ENCODE peak calls at places on chromosomes 16 and 17, in eight cellular contexts. G is tibial artery, U is prostate gland, L is breast epithelium, P is stomach, N is Peyer's patch, D is right lobe of liver, C is mucosa of descending colon. M is an unnamed sample.
A peak's percentile ranks its signal among the peaks of the same experiment; 100 is the strongest.

GRCh38 chr16:78437352-78437968 is 338.0 kb downstream of the WWOX start:
- DNase-seq in G (no peak), U (no peak), L (no peak), P (peak; percentile 33), N (no peak), D (peak; percentile 38), C (no peak), M (no peak)

GRCh38 chr16:84535408-84535807 is 30.9 kb upstream of the MEAK7 start:
- DNase-seq in G (no peak), U (no peak), L (no peak), P (no peak), N (no peak), D (no peak), C (no peak), M (no peak)

GRCh38 chr16:23020084-23020483 is 129.2 kb downstream of the USP31 start:
- DNase-seq in G (no peak), U (no peak), L (no peak), P (no peak), N (no peak), D (no peak), C (no peak), M (no peak)

GRCh38 chr16:87127061-87127765 is 190.0 kb downstream of the C16orf95 start:
- DNase-seq in G (peak; percentile 75), U (no peak), L (no peak), P (no peak), N (no peak), D (no peak), C (no peak), M (peak; percentile 62)

GRCh38 chr17:79789943-79790804 is 6.7 kb downstream of the CBX8 start:
- DNase-seq in G (no peak), U (no peak), L (no peak), P (no peak), N (peak; percentile 66), D (peak; percentile 60), C (peak; percentile 68), M (peak; percentile 91)

GRCh38 chr16:546909-547770 is 13.1 kb upstream of the PRR35 start:
- DNase-seq in G (no peak), U (peak; percentile 77), L (peak; percentile 78), P (peak; percentile 78), N (peak; percentile 89), D (peak; percentile 62), C (peak; percentile 90), M (peak; percentile 63)

GRCh38 chr16:20763461-20764232 is at the start of gene ACSM3:
- DNase-seq in G (peak; percentile 71), U (peak; percentile 87), L (peak; percentile 68), P (peak; percentile 78), N (peak; percentile 50), D (no peak), C (peak; percentile 39), M (peak; percentile 88)

GRCh38 chr16:75377971-75378386 is 55.3 kb downstream of the CFDP1 start:
- DNase-seq in G (no peak), U (peak; percentile 21), L (peak; percentile 28), P (no peak), N (no peak), D (no peak), C (no peak), M (no peak)

GRCh38 chr17:17044846-17045561 is 2.7 kb downstream of the MPRIP start:
- DNase-seq in G (peak; percentile 72), U (no peak), L (no peak), P (peak; percentile 26), N (peak; percentile 51), D (no peak), C (no peak), M (no peak)

GRCh38 chr16:78794581-78795300 is 695.3 kb downstream of the WWOX start:
- DNase-seq in G (no peak), U (no peak), L (no peak), P (no peak), N (no peak), D (no peak), C (no peak), M (no peak)

GRCh38 chr17:61551255-61551742 is 39.7 kb downstream of the NACA2 start:
- DNase-seq in G (no peak), U (no peak), L (no peak), P (no peak), N (no peak), D (no peak), C (no peak), M (no peak)

GRCh38 chr16:17026600-17027242 is 444.0 kb downstream of the XYLT1 start:
- DNase-seq in G (no peak), U (no peak), L (no peak), P (no peak), N (no peak), D (no peak), C (no peak), M (no peak)

GRCh38 chr16:25033852-25034251 is 18.7 kb upstream of the ARHGAP17 start:
- DNase-seq in G (no peak), U (no peak), L (no peak), P (no peak), N (no peak), D (no peak), C (no peak), M (peak; percentile 84)

GRCh38 chr17:64385187-64386083 is 5.2 kb downstream of the PECAM1 start:
- DNase-seq in G (peak; percentile 82), U (no peak), L (peak; percentile 34), P (no peak), N (no peak), D (peak; percentile 51), C (no peak), M (peak; percentile 85)

GRCh38 chr16:78762222-78762621 is 662.8 kb downstream of the WWOX start:
- DNase-seq in G (no peak), U (no peak), L (no peak), P (no peak), N (no peak), D (no peak), C (no peak), M (no peak)

GRCh38 chr17:79186406-79186805 is 111.8 kb downstream of the ENGASE start:
- DNase-seq in G (no peak), U (no peak), L (no peak), P (no peak), N (no peak), D (no peak), C (no peak), M (no peak)

GRCh38 chr17:9074106-9074505 is 52.8 kb downstream of the NTN1 start:
- DNase-seq in G (peak; percentile 70), U (no peak), L (no peak), P (no peak), N (no peak), D (no peak), C (no peak), M (no peak)

GRCh38 chr17:82297804-82298537 is 19.4 kb downstream of the CD7 start:
- DNase-seq in G (peak; percentile 95), U (peak; percentile 92), L (peak; percentile 96), P (peak; percentile 92), N (peak; percentile 94), D (peak; percentile 93), C (peak; percentile 94), M (peak; percentile 95)
- H3K4me1 ChIP-seq in G (no peaks in the 10 kb centered on the region), U (peaks cover 25% of the 10 kb centered on the region), L (peaks cover 21% of the 10 kb centered on the region), P (peaks cover 87% of the 10 kb centered on the region), N (peaks cover 67% of the 10 kb centered on the region), D (no peaks in the 10 kb centered on the region), C (peaks cover 49% of the 10 kb centered on the region), M (peaks cover 51% of the 10 kb centered on the region)

GRCh38 chr17:57811633-57812280 is 38.1 kb downstream of the MRPS23 start:
- DNase-seq in G (no peak), U (no peak), L (no peak), P (no peak), N (no peak), D (no peak), C (no peak), M (no peak)

GRCh38 chr17:57808882-57809281 is 41.0 kb downstream of the MRPS23 start:
- DNase-seq in G (no peak), U (no peak), L (no peak), P (no peak), N (no peak), D (no peak), C (no peak), M (no peak)

GRCh38 chr17:57809879-57810278 is 40.0 kb downstream of the MRPS23 start:
- DNase-seq in G (no peak), U (no peak), L (no peak), P (no peak), N (no peak), D (no peak), C (no peak), M (no peak)

GRCh38 chr17:57806083-57806830 is 43.6 kb downstream of the MRPS23 start:
- DNase-seq in G (no peak), U (no peak), L (no peak), P (no peak), N (no peak), D (no peak), C (no peak), M (no peak)

GRCh38 chr17:57810740-57811632 is 38.9 kb downstream of the MRPS23 start:
- DNase-seq in G (peak; percentile 73), U (peak; percentile 28), L (peak; percentile 23), P (no peak), N (no peak), D (no peak), C (peak; percentile 26), M (peak; percentile 73)
- TF ChIP-seq CTCF in G (no peak), U (peak; percentile 4), L (no peak), P (no peak), N (no peak), D (no peak), C (no peak), M (no peak)

GRCh38 chr16:10558305-10558704 is 22.1 kb downstream of the EMP2 start:
- DNase-seq in G (peak; percentile 82), U (peak; percentile 33), L (no peak), P (peak; percentile 40), N (no peak), D (no peak), C (no peak), M (no peak)
- H3K4me3 ChIP-seq in G (peak overlapping the region; percentile 46), U (no peak overlapping the region), L (peak overlapping the region; percentile 32), P (peak overlapping the region; percentile 15), N (no peak overlapping the region), D (peak overlapping the region; percentile 45), C (no peak overlapping the region), M (no peak overlapping the region)

GRCh38 chr16:27806388-27806787 is 256.4 kb downstream of the KATNIP start:
- DNase-seq in G (no peak), U (no peak), L (no peak), P (no peak), N (no peak), D (no peak), C (no peak), M (no peak)

GRCh38 chr16:27801259-27801945 is 251.5 kb downstream of the KATNIP start:
- DNase-seq in G (no peak), U (no peak), L (no peak), P (no peak), N (no peak), D (no peak), C (no peak), M (no peak)

GRCh38 chr16:27802664-27803450 is 252.9 kb downstream of the KATNIP start:
- DNase-seq in G (no peak), U (no peak), L (no peak), P (no peak), N (no peak), D (no peak), C (no peak), M (no peak)

GRCh38 chr16:27805828-27806351 is 255.9 kb downstream of the KATNIP start:
- DNase-seq in G (no peak), U (no peak), L (no peak), P (no peak), N (no peak), D (no peak), C (no peak), M (no peak)

GRCh38 chr16:27803775-27804549 is 254.0 kb downstream of the KATNIP start:
- DNase-seq in G (no peak), U (no peak), L (no peak), P (no peak), N (no peak), D (no peak), C (no peak), M (no peak)
- H3K4me1 ChIP-seq in G (no peaks in the 10 kb centered on the region), U (no peaks in the 10 kb centered on the region), L (no peaks in the 10 kb centered on the region), P (no peaks in the 10 kb centered on the region), N (no peaks in the 10 kb centered on the region), D (no peaks in the 10 kb centered on the region), C (no peaks in the 10 kb centered on the region), M (no peaks in the 10 kb centered on the region)

M was measured in upper lobe of left lung.